ENCODE peak calls at places on chromosomes 12 and 14, in nine cellular contexts. One of them, this sample, is unnamed.

GRCh38 chr14:76514599-76514998 is 138.7 kb downstream of the ESRRB start:
- DNase-seq in GM20000: peak; percentile 54
- DNase-seq in GM18507: no peak
- DNase-seq in GM23338: no peak
- DNase-seq in NCI-H2227 treated with DMSO at 0.1 percent for 48 hours: no peak
- DNase-seq in activated CD4-positive, alpha-beta memory T cell treated with anti-CD3 and anti-CD28 coated beads, Interleukin-2, amount 10 ng/mL, durations not matched to agents 7 days and 5 days: no peak
- DNase-seq in substantia nigra: no peak
- DNase-seq in colonic mucosa: no peak
- DNase-seq in NCI-H226: no peak
- DNase-seq in this sample: no peak

GRCh38 chr14:68842298-68842697 is 49.4 kb upstream of the ZFP36L1 start:
- DNase-seq in GM20000: no peak
- DNase-seq in GM18507: no peak
- DNase-seq in GM23338: no peak
- DNase-seq in NCI-H2227 treated with DMSO at 0.1 percent for 48 hours: no peak
- DNase-seq in activated CD4-positive, alpha-beta memory T cell treated with anti-CD3 and anti-CD28 coated beads, Interleukin-2, amount 10 ng/mL, durations not matched to agents 7 days and 5 days: no peak
- DNase-seq in substantia nigra: no peak
- DNase-seq in colonic mucosa: no peak
- DNase-seq in NCI-H226: no peak
- DNase-seq in this sample: no peak

GRCh38 chr14:53306267-53306721 is 153.2 kb upstream of the DDHD1 start:
- DNase-seq in GM20000: peak; percentile 55
- DNase-seq in GM18507: peak; percentile 26
- DNase-seq in GM23338: peak; percentile 74
- DNase-seq in NCI-H2227 treated with DMSO at 0.1 percent for 48 hours: peak; percentile 55
- DNase-seq in activated CD4-positive, alpha-beta memory T cell treated with anti-CD3 and anti-CD28 coated beads, Interleukin-2, amount 10 ng/mL, durations not matched to agents 7 days and 5 days: peak; percentile 36
- DNase-seq in substantia nigra: peak; percentile 60
- DNase-seq in colonic mucosa: peak; percentile 33
- DNase-seq in NCI-H226: peak; percentile 32
- DNase-seq in this sample: peak; percentile 17

GRCh38 chr14:84965279-84965678 is 564.7 kb upstream of the FLRT2 start:
- DNase-seq in GM20000: no peak
- DNase-seq in GM18507: no peak
- DNase-seq in GM23338: no peak
- DNase-seq in NCI-H2227 treated with DMSO at 0.1 percent for 48 hours: no peak
- DNase-seq in activated CD4-positive, alpha-beta memory T cell treated with anti-CD3 and anti-CD28 coated beads, Interleukin-2, amount 10 ng/mL, durations not matched to agents 7 days and 5 days: no peak
- DNase-seq in substantia nigra: no peak
- DNase-seq in colonic mucosa: no peak
- DNase-seq in NCI-H226: no peak
- DNase-seq in this sample: no peak

GRCh38 chr12:6919588-6919987 is 5.2 kb downstream of the ENO2 start:
- DNase-seq in GM20000: peak; percentile 32
- DNase-seq in GM18507: no peak
- DNase-seq in GM23338: no peak
- DNase-seq in NCI-H2227 treated with DMSO at 0.1 percent for 48 hours: no peak
- DNase-seq in activated CD4-positive, alpha-beta memory T cell treated with anti-CD3 and anti-CD28 coated beads, Interleukin-2, amount 10 ng/mL, durations not matched to agents 7 days and 5 days: no peak
- DNase-seq in substantia nigra: no peak
- DNase-seq in colonic mucosa: no peak
- DNase-seq in NCI-H226: no peak
- DNase-seq in this sample: no peak

GRCh38 chr12:4214912-4215861 is 58.4 kb upstream of the CCND2 start:
- DNase-seq in GM20000: peak; percentile 67
- DNase-seq in GM18507: peak; percentile 45
- DNase-seq in GM23338: no peak
- DNase-seq in NCI-H2227 treated with DMSO at 0.1 percent for 48 hours: no peak
- DNase-seq in activated CD4-positive, alpha-beta memory T cell treated with anti-CD3 and anti-CD28 coated beads, Interleukin-2, amount 10 ng/mL, durations not matched to agents 7 days and 5 days: peak; percentile 24
- DNase-seq in substantia nigra: peak; percentile 19
- DNase-seq in colonic mucosa: peak; percentile 40
- DNase-seq in NCI-H226: peak; percentile 92
- DNase-seq in this sample: no peak

GRCh38 chr14:63163306-63163705 is 40.9 kb upstream of the RHOJ start:
- DNase-seq in GM20000: no peak
- DNase-seq in GM18507: no peak
- DNase-seq in GM23338: no peak
- DNase-seq in NCI-H2227 treated with DMSO at 0.1 percent for 48 hours: no peak
- DNase-seq in activated CD4-positive, alpha-beta memory T cell treated with anti-CD3 and anti-CD28 coated beads, Interleukin-2, amount 10 ng/mL, durations not matched to agents 7 days and 5 days: no peak
- DNase-seq in substantia nigra: no peak
- DNase-seq in colonic mucosa: no peak
- DNase-seq in NCI-H226: no peak
- DNase-seq in this sample: no peak

GRCh38 chr12:49232940-49233841 is 31.7 kb upstream of the TUBA1C start:
- DNase-seq in GM20000: no peak
- DNase-seq in GM18507: no peak
- DNase-seq in GM23338: peak; percentile 77
- DNase-seq in NCI-H2227 treated with DMSO at 0.1 percent for 48 hours: peak; percentile 62
- DNase-seq in activated CD4-positive, alpha-beta memory T cell treated with anti-CD3 and anti-CD28 coated beads, Interleukin-2, amount 10 ng/mL, durations not matched to agents 7 days and 5 days: no peak
- DNase-seq in substantia nigra: peak; percentile 71
- DNase-seq in colonic mucosa: peak; percentile 33
- DNase-seq in NCI-H226: no peak
- DNase-seq in this sample: peak; percentile 93

GRCh38 chr12:62621239-62621638 is 154.6 kb downstream of the MON2 start:
- DNase-seq in GM20000: no peak
- DNase-seq in GM18507: no peak
- DNase-seq in GM23338: no peak
- DNase-seq in NCI-H2227 treated with DMSO at 0.1 percent for 48 hours: no peak
- DNase-seq in activated CD4-positive, alpha-beta memory T cell treated with anti-CD3 and anti-CD28 coated beads, Interleukin-2, amount 10 ng/mL, durations not matched to agents 7 days and 5 days: no peak
- DNase-seq in substantia nigra: no peak
- DNase-seq in colonic mucosa: no peak
- DNase-seq in NCI-H226: no peak
- DNase-seq in this sample: peak; percentile 92

GRCh38 chr12:6280053-6280469 is 30.4 kb upstream of the PLEKHG6 start:
- DNase-seq in GM20000: no peak
- DNase-seq in GM18507: no peak
- DNase-seq in GM23338: no peak
- DNase-seq in NCI-H2227 treated with DMSO at 0.1 percent for 48 hours: no peak
- DNase-seq in activated CD4-positive, alpha-beta memory T cell treated with anti-CD3 and anti-CD28 coated beads, Interleukin-2, amount 10 ng/mL, durations not matched to agents 7 days and 5 days: no peak
- DNase-seq in substantia nigra: no peak
- DNase-seq in colonic mucosa: peak; percentile 82
- DNase-seq in NCI-H226: peak; percentile 95
- DNase-seq in this sample: no peak

GRCh38 chr12:110185626-110186025 is 61.5 kb downstream of the IFT81 start:
- DNase-seq in GM20000: no peak
- DNase-seq in GM18507: no peak
- DNase-seq in GM23338: no peak
- DNase-seq in NCI-H2227 treated with DMSO at 0.1 percent for 48 hours: no peak
- DNase-seq in activated CD4-positive, alpha-beta memory T cell treated with anti-CD3 and anti-CD28 coated beads, Interleukin-2, amount 10 ng/mL, durations not matched to agents 7 days and 5 days: no peak
- DNase-seq in substantia nigra: no peak
- DNase-seq in colonic mucosa: no peak
- DNase-seq in NCI-H226: no peak
- DNase-seq in this sample: no peak

GRCh38 chr14:105376521-105377440 is 21.6 kb upstream of the TEX22 start:
- DNase-seq in GM20000: no peak
- DNase-seq in GM18507: no peak
- DNase-seq in GM23338: peak; percentile 52
- DNase-seq in NCI-H2227 treated with DMSO at 0.1 percent for 48 hours: no peak
- DNase-seq in activated CD4-positive, alpha-beta memory T cell treated with anti-CD3 and anti-CD28 coated beads, Interleukin-2, amount 10 ng/mL, durations not matched to agents 7 days and 5 days: no peak
- DNase-seq in substantia nigra: no peak
- DNase-seq in colonic mucosa: no peak
- DNase-seq in NCI-H226: no peak
- DNase-seq in this sample: no peak

GRCh38 chr12:64696065-64696741 is 63.0 kb downstream of the GNS start:
- DNase-seq in GM20000: no peak
- DNase-seq in GM18507: no peak
- DNase-seq in GM23338: no peak
- DNase-seq in NCI-H2227 treated with DMSO at 0.1 percent for 48 hours: peak; percentile 14
- DNase-seq in activated CD4-positive, alpha-beta memory T cell treated with anti-CD3 and anti-CD28 coated beads, Interleukin-2, amount 10 ng/mL, durations not matched to agents 7 days and 5 days: no peak
- DNase-seq in substantia nigra: no peak
- DNase-seq in colonic mucosa: no peak
- DNase-seq in NCI-H226: peak; percentile 4
- DNase-seq in this sample: peak; percentile 37

GRCh38 chr12:102172436-102172835 is 25.2 kb downstream of the PMCH start:
- DNase-seq in GM20000: no peak
- DNase-seq in GM18507: no peak
- DNase-seq in GM23338: no peak
- DNase-seq in NCI-H2227 treated with DMSO at 0.1 percent for 48 hours: no peak
- DNase-seq in activated CD4-positive, alpha-beta memory T cell treated with anti-CD3 and anti-CD28 coated beads, Interleukin-2, amount 10 ng/mL, durations not matched to agents 7 days and 5 days: no peak
- DNase-seq in substantia nigra: no peak
- DNase-seq in colonic mucosa: no peak
- DNase-seq in NCI-H226: no peak
- DNase-seq in this sample: no peak

GRCh38 chr14:94062344-94062904 is 18.6 kb downstream of the DDX24 start:
- DNase-seq in GM20000: no peak
- DNase-seq in GM18507: no peak
- DNase-seq in GM23338: no peak
- DNase-seq in NCI-H2227 treated with DMSO at 0.1 percent for 48 hours: no peak
- DNase-seq in activated CD4-positive, alpha-beta memory T cell treated with anti-CD3 and anti-CD28 coated beads, Interleukin-2, amount 10 ng/mL, durations not matched to agents 7 days and 5 days: no peak
- DNase-seq in substantia nigra: no peak
- DNase-seq in colonic mucosa: no peak
- DNase-seq in NCI-H226: peak; percentile 14
- DNase-seq in this sample: no peak

GRCh38 chr12:119384340-119384739 is 49.8 kb downstream of the CCDC60 start:
- DNase-seq in GM20000: no peak
- DNase-seq in GM18507: no peak
- DNase-seq in GM23338: no peak
- DNase-seq in NCI-H2227 treated with DMSO at 0.1 percent for 48 hours: no peak
- DNase-seq in activated CD4-positive, alpha-beta memory T cell treated with anti-CD3 and anti-CD28 coated beads, Interleukin-2, amount 10 ng/mL, durations not matched to agents 7 days and 5 days: no peak
- DNase-seq in substantia nigra: no peak
- DNase-seq in colonic mucosa: no peak
- DNase-seq in NCI-H226: no peak
- DNase-seq in this sample: no peak

GRCh38 chr12:116903818-116904217 is 6.9 kb upstream of the FBXW8 start:
- DNase-seq in GM20000: no peak
- DNase-seq in GM18507: no peak
- DNase-seq in GM23338: no peak
- DNase-seq in NCI-H2227 treated with DMSO at 0.1 percent for 48 hours: no peak
- DNase-seq in activated CD4-positive, alpha-beta memory T cell treated with anti-CD3 and anti-CD28 coated beads, Interleukin-2, amount 10 ng/mL, durations not matched to agents 7 days and 5 days: no peak
- DNase-seq in substantia nigra: no peak
- DNase-seq in colonic mucosa: no peak
- DNase-seq in NCI-H226: no peak
- DNase-seq in this sample: no peak

GRCh38 chr14:70622111-70622712 is 19.5 kb upstream of the TTC9 start:
- DNase-seq in GM20000: peak; percentile 57
- DNase-seq in GM18507: no peak
- DNase-seq in GM23338: peak; percentile 91
- DNase-seq in NCI-H2227 treated with DMSO at 0.1 percent for 48 hours: peak; percentile 20
- DNase-seq in activated CD4-positive, alpha-beta memory T cell treated with anti-CD3 and anti-CD28 coated beads, Interleukin-2, amount 10 ng/mL, durations not matched to agents 7 days and 5 days: peak; percentile 52
- DNase-seq in substantia nigra: no peak
- DNase-seq in colonic mucosa: peak; percentile 52
- DNase-seq in NCI-H226: peak; percentile 15
- DNase-seq in this sample: peak; percentile 31

GRCh38 chr12:109466821-109467220 is 10.3 kb downstream of the KCTD10 start:
- DNase-seq in GM20000: no peak
- DNase-seq in GM18507: no peak
- DNase-seq in GM23338: no peak
- DNase-seq in NCI-H2227 treated with DMSO at 0.1 percent for 48 hours: no peak
- DNase-seq in activated CD4-positive, alpha-beta memory T cell treated with anti-CD3 and anti-CD28 coated beads, Interleukin-2, amount 10 ng/mL, durations not matched to agents 7 days and 5 days: no peak
- DNase-seq in substantia nigra: no peak
- DNase-seq in colonic mucosa: no peak
- DNase-seq in NCI-H226: no peak
- DNase-seq in this sample: no peak

GRCh38 chr14:91517013-91517412 is 6.9 kb upstream of the PPP4R3A start:
- DNase-seq in GM20000: no peak
- DNase-seq in GM18507: no peak
- DNase-seq in GM23338: no peak
- DNase-seq in NCI-H2227 treated with DMSO at 0.1 percent for 48 hours: no peak
- DNase-seq in activated CD4-positive, alpha-beta memory T cell treated with anti-CD3 and anti-CD28 coated beads, Interleukin-2, amount 10 ng/mL, durations not matched to agents 7 days and 5 days: no peak
- DNase-seq in substantia nigra: no peak
- DNase-seq in colonic mucosa: no peak
- DNase-seq in NCI-H226: no peak
- DNase-seq in this sample: no peak

GRCh38 chr14:41718477-41719166 is 111.9 kb downstream of the LRFN5 start:
- DNase-seq in GM20000: no peak
- DNase-seq in GM18507: no peak
- DNase-seq in GM23338: no peak
- DNase-seq in NCI-H2227 treated with DMSO at 0.1 percent for 48 hours: no peak
- DNase-seq in activated CD4-positive, alpha-beta memory T cell treated with anti-CD3 and anti-CD28 coated beads, Interleukin-2, amount 10 ng/mL, durations not matched to agents 7 days and 5 days: no peak
- DNase-seq in substantia nigra: no peak
- DNase-seq in colonic mucosa: no peak
- DNase-seq in NCI-H226: no peak
- DNase-seq in this sample: peak; percentile 79

GRCh38 chr12:73308747-73309146 is 1036.6 kb downstream of the TRHDE start:
- DNase-seq in GM20000: no peak
- DNase-seq in GM18507: no peak
- DNase-seq in GM23338: no peak
- DNase-seq in NCI-H2227 treated with DMSO at 0.1 percent for 48 hours: no peak
- DNase-seq in activated CD4-positive, alpha-beta memory T cell treated with anti-CD3 and anti-CD28 coated beads, Interleukin-2, amount 10 ng/mL, durations not matched to agents 7 days and 5 days: no peak
- DNase-seq in substantia nigra: no peak
- DNase-seq in colonic mucosa: no peak
- DNase-seq in NCI-H226: no peak
- DNase-seq in this sample: no peak

GRCh38 chr12:132464820-132465219 is 25.1 kb upstream of the FBRSL1 start:
- DNase-seq in GM20000: no peak
- DNase-seq in GM18507: no peak
- DNase-seq in GM23338: no peak
- DNase-seq in NCI-H2227 treated with DMSO at 0.1 percent for 48 hours: no peak
- DNase-seq in activated CD4-positive, alpha-beta memory T cell treated with anti-CD3 and anti-CD28 coated beads, Interleukin-2, amount 10 ng/mL, durations not matched to agents 7 days and 5 days: no peak
- DNase-seq in substantia nigra: no peak
- DNase-seq in colonic mucosa: no peak
- DNase-seq in NCI-H226: no peak
- DNase-seq in this sample: no peak

GRCh38 chr14:100417466-100417865 is 94.3 kb downstream of the SLC25A47 start:
- DNase-seq in GM20000: no peak
- DNase-seq in GM18507: no peak
- DNase-seq in GM23338: peak; percentile 86
- DNase-seq in NCI-H2227 treated with DMSO at 0.1 percent for 48 hours: peak; percentile 58
- DNase-seq in activated CD4-positive, alpha-beta memory T cell treated with anti-CD3 and anti-CD28 coated beads, Interleukin-2, amount 10 ng/mL, durations not matched to agents 7 days and 5 days: no peak
- DNase-seq in substantia nigra: peak; percentile 42
- DNase-seq in colonic mucosa: peak; percentile 90
- DNase-seq in NCI-H226: peak; percentile 79
- DNase-seq in this sample: no peak

GRCh38 chr12:94297876-94298520 is 149.6 kb downstream of the PLXNC1 start:
- DNase-seq in GM20000: no peak
- DNase-seq in GM18507: no peak
- DNase-seq in GM23338: no peak
- DNase-seq in NCI-H2227 treated with DMSO at 0.1 percent for 48 hours: no peak
- DNase-seq in activated CD4-positive, alpha-beta memory T cell treated with anti-CD3 and anti-CD28 coated beads, Interleukin-2, amount 10 ng/mL, durations not matched to agents 7 days and 5 days: no peak
- DNase-seq in substantia nigra: no peak
- DNase-seq in colonic mucosa: no peak
- DNase-seq in NCI-H226: no peak
- DNase-seq in this sample: no peak

GRCh38 chr14:87097021-87097420 is 896.0 kb downstream of the GALC start:
- DNase-seq in GM20000: no peak
- DNase-seq in GM18507: no peak
- DNase-seq in GM23338: no peak
- DNase-seq in NCI-H2227 treated with DMSO at 0.1 percent for 48 hours: no peak
- DNase-seq in activated CD4-positive, alpha-beta memory T cell treated with anti-CD3 and anti-CD28 coated beads, Interleukin-2, amount 10 ng/mL, durations not matched to agents 7 days and 5 days: no peak
- DNase-seq in substantia nigra: no peak
- DNase-seq in colonic mucosa: no peak
- DNase-seq in NCI-H226: no peak
- DNase-seq in this sample: no peak

GRCh38 chr12:130456375-130457199 is 118.9 kb downstream of the PIWIL1 start:
- DNase-seq in GM20000: no peak
- DNase-seq in GM18507: no peak
- DNase-seq in GM23338: no peak
- DNase-seq in NCI-H2227 treated with DMSO at 0.1 percent for 48 hours: no peak
- DNase-seq in activated CD4-positive, alpha-beta memory T cell treated with anti-CD3 and anti-CD28 coated beads, Interleukin-2, amount 10 ng/mL, durations not matched to agents 7 days and 5 days: no peak
- DNase-seq in substantia nigra: no peak
- DNase-seq in colonic mucosa: no peak
- DNase-seq in NCI-H226: no peak
- DNase-seq in this sample: peak; percentile 86

GRCh38 chr14:75711134-75711795 is 50.2 kb downstream of the TTLL5 start:
- DNase-seq in GM20000: peak; percentile 45
- DNase-seq in GM18507: no peak
- DNase-seq in GM23338: peak; percentile 61
- DNase-seq in NCI-H2227 treated with DMSO at 0.1 percent for 48 hours: no peak
- DNase-seq in activated CD4-positive, alpha-beta memory T cell treated with anti-CD3 and anti-CD28 coated beads, Interleukin-2, amount 10 ng/mL, durations not matched to agents 7 days and 5 days: peak; percentile 23
- DNase-seq in substantia nigra: no peak
- DNase-seq in colonic mucosa: no peak
- DNase-seq in NCI-H226: peak; percentile 58
- DNase-seq in this sample: peak; percentile 41

GRCh38 chr14:51554953-51555352 is 96.8 kb upstream of the FRMD6 start:
- DNase-seq in GM20000: peak; percentile 21
- DNase-seq in GM18507: no peak
- DNase-seq in GM23338: peak; percentile 23
- DNase-seq in NCI-H2227 treated with DMSO at 0.1 percent for 48 hours: no peak
- DNase-seq in activated CD4-positive, alpha-beta memory T cell treated with anti-CD3 and anti-CD28 coated beads, Interleukin-2, amount 10 ng/mL, durations not matched to agents 7 days and 5 days: no peak
- DNase-seq in substantia nigra: no peak
- DNase-seq in colonic mucosa: no peak
- DNase-seq in NCI-H226: no peak
- DNase-seq in this sample: no peak

GRCh38 chr12:128298091-128298490 is 31.1 kb downstream of the TMEM132C start:
- DNase-seq in GM20000: no peak
- DNase-seq in GM18507: no peak
- DNase-seq in GM23338: no peak
- DNase-seq in NCI-H2227 treated with DMSO at 0.1 percent for 48 hours: no peak
- DNase-seq in activated CD4-positive, alpha-beta memory T cell treated with anti-CD3 and anti-CD28 coated beads, Interleukin-2, amount 10 ng/mL, durations not matched to agents 7 days and 5 days: no peak
- DNase-seq in substantia nigra: no peak
- DNase-seq in colonic mucosa: no peak
- DNase-seq in NCI-H226: no peak
- DNase-seq in this sample: no peak

GRCh38 chr12:108675792-108676191 is 42.1 kb upstream of the SELPLG start:
- DNase-seq in GM20000: no peak
- DNase-seq in GM18507: no peak
- DNase-seq in GM23338: no peak
- DNase-seq in NCI-H2227 treated with DMSO at 0.1 percent for 48 hours: no peak
- DNase-seq in activated CD4-positive, alpha-beta memory T cell treated with anti-CD3 and anti-CD28 coated beads, Interleukin-2, amount 10 ng/mL, durations not matched to agents 7 days and 5 days: no peak
- DNase-seq in substantia nigra: no peak
- DNase-seq in colonic mucosa: no peak
- DNase-seq in NCI-H226: no peak
- DNase-seq in this sample: no peak

This sample was measured in COR-L47.